ENCODE peak calls at places on chromosomes 2 and 18, in nine cellular contexts. Z is sigmoid colon, L is K562, Y is HCT116, X is suprapubic skin, G is esophagus muscularis mucosa, F is SK-N-SH, S is transverse colon, A is GM23338. H is an unnamed sample.

GRCh38 chr2:168246072-168246482 is 1.3 kb downstream of the STK39 start:
- DNase-seq in A (peak), S (no peak), X (no peak), Y (no peak), L (no peak), F (peak), G (peak), Z (no peak), H (no peak)

GRCh38 chr18:35588995-35589394 is 7.5 kb downstream of the GALNT1 start:
- DNase-seq in Z (no peak), X (no peak), L (peak), G (no peak), S (no peak), Y (no peak), F (no peak), A (peak), H (no peak)

GRCh38 chr2:75646090-75646582 is 447 bp upstream of the MRPL19 start:
- DNase-seq in A (peak), F (no peak), L (no peak), X (no peak), Y (no peak), S (no peak), G (no peak), Z (no peak), H (no peak)

GRCh38 chr2:112728384-112729175 is 7.8 kb downstream of the NT5DC4 start:
- DNase-seq in L (peak), X (no peak), S (no peak), Y (no peak), A (no peak), F (no peak), Z (no peak), G (peak), H (no peak)

GRCh38 chr2:162123806-162124758 is 28.0 kb downstream of the GCG start:
- DNase-seq in F (peak), Z (no peak), S (no peak), A (peak), Y (peak), G (no peak), L (peak), X (no peak), H (no peak)

GRCh38 chr2:30373881-30374302 is 73.2 kb upstream of the LCLAT1 start:
- DNase-seq in F (no peak), L (no peak), A (no peak), X (no peak), S (no peak), Z (no peak), Y (peak), G (no peak), H (no peak)

GRCh38 chr2:133602538-133602937 is 34.3 kb upstream of the NCKAP5 start:
- DNase-seq in A (no peak), Y (no peak), L (no peak), X (no peak), F (no peak), G (no peak), S (no peak), Z (no peak), H (no peak)

GRCh38 chr2:223860809-223861738 is 23.7 kb upstream of the AP1S3 start:
- DNase-seq in F (no peak), L (no peak), X (no peak), A (no peak), Z (no peak), S (peak), Y (peak), G (no peak), H (peak)

GRCh38 chr2:1590611-1591460 is 153.5 kb downstream of the PXDN start:
- DNase-seq in Y (no peak), G (no peak), F (peak), S (no peak), X (no peak), A (peak), L (no peak), Z (no peak), H (no peak)

GRCh38 chr2:47173986-47174730 is 19.1 kb upstream of the STPG4 start:
- DNase-seq in F (no peak), Y (no peak), Z (no peak), G (no peak), A (no peak), X (no peak), S (no peak), L (no peak), H (no peak)

GRCh38 chr2:47177042-47177565 is 22.0 kb upstream of the STPG4 start:
- DNase-seq in A (no peak), L (no peak), S (no peak), F (no peak), Y (no peak), Z (no peak), G (no peak), X (no peak), H (no peak)

GRCh38 chr2:47172156-47172921 is 17.2 kb upstream of the STPG4 start:
- DNase-seq in Y (no peak), S (no peak), A (no peak), F (no peak), G (no peak), X (no peak), L (no peak), Z (no peak), H (no peak)

GRCh38 chr2:47172922-47173695 is 18.0 kb upstream of the STPG4 start:
- DNase-seq in A (no peak), L (no peak), Y (no peak), F (no peak), S (no peak), X (no peak), Z (no peak), G (no peak), H (no peak)

DNA sequence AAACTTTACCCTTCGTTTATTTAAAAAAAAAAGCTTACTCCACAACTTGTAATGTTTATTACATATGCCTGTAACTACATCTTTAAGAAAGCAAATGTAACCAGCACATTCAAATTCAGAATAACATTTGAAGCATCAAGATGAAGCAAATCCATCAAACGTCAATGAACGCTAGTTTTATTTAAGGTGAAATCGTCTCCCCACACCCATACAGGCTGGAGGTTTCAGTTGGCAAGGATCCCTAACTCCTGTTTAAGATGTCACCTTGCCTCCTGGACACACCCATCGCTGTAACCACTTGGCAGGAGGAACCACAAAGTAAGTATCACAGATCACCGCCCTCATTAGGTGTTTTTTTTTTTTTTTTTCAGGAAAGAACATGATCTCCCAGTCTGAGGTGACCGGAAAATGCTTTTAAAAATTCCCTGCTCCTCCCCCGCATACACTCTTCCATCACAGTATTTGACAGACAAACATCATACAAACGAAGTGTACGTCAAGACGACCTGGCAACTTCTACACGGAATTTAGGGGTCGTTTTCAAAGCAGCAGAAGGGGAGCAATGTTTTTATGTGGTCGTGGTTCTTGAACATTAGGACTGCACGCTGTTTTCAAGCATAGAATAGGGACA is 19.7 kb upstream of the STPG4 start:
- DNase-seq in G (no peak), F (peak), Y (peak), L (peak), X (peak), Z (peak), S (peak), A (peak), H (peak)
- TF ChIP-seq POLR2AphosphoS5 in G (peak), F (peak), Y (peak), L (no peak), X (no peak), Z (no peak), S (peak), A (no peak), H (no peak)

DNA sequence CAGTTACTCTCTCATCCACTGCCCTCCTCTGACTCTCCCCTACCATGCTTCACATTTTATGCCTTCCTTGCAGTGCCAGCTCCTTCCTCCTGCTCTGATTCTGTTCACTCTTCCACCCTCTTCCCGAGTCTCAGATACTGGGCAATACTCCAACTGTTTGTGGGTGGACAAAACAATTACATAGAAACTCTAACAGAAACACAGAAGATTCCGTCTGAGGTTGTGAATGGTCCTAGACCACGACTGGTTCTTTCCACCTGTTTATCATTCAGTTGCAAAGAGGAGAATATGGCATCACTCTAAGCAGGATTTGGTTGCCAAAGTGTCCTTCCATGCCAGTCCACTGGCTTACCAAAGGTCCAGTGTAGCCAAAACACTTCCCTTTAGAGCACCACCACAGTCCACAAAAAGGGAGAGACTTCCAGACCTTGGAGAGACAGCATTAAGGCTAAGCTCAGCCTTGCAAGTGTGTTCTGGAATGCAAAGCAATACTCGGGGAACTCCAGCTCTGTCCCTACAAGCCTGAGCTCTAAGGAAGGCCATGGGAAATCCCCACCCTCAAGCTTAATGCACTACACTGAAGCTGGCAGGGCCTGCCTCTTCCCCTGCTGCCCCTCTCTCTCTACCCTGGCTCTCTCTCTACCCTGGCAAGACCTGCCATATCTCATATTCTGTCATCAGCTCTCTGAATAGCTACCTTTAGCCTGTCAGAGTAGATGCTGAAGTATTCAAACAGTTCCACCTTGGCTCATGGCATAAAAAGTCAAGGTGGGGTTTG is 33.6 kb upstream of the RND3 start:
- DNase-seq in S (no peak), G (no peak), A (no peak), Y (no peak), F (no peak), Z (no peak), X (no peak), L (no peak), H (no peak)
- TF ChIP-seq CTCF in S (no peak), G (no peak), A (no peak), Y (no peak), F (no peak), Z (no peak), X (no peak), L (no peak), H (no peak)

GRCh38 chr2:27123302-27124150 is at the start of gene ABHD1:
- DNase-seq in S (peak), L (peak), Z (peak), A (peak), Y (no peak), G (no peak), X (no peak), F (peak), H (peak)
- TF ChIP-seq POLR2AphosphoS5 in S (no peak), L (no peak), Z (no peak), A (peak), Y (no peak), G (no peak), X (no peak), F (peak), H (no peak)

DNA sequence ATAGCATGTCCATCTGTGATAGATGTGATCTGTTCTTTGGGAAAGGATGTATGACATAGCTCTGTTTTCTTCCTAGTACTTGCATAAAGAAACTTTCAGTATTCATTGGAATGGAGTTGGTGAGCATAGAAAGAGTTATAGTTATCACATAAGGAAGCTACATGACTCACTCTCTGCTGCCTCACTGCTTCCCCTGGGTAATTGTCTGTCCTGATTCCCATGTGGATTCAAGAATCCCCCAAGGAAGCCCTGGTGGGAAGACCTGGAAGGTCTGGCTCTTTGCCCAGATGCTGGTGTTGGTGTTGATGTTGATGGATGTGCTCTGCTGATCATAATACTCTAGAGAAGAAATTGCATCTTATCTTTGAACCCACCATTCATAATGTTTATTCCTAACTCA is 60.6 kb downstream of the PTPN4 start:
- DNase-seq in S (no peak), L (no peak), Y (no peak), G (no peak), F (peak), X (no peak), Z (no peak), A (no peak), H (no peak)
- TF ChIP-seq CTCF in S (no peak), L (no peak), Y (no peak), G (no peak), F (no peak), X (no peak), Z (no peak), A (no peak), H (no peak)

GRCh38 chr2:27136751-27137150 is 2.3 kb upstream of the PREB start:
- DNase-seq in Z (no peak), L (no peak), A (no peak), X (no peak), Y (no peak), S (no peak), G (no peak), F (no peak), H (no peak)

GRCh38 chr2:27135471-27135955 is 1.1 kb upstream of the PREB start:
- DNase-seq in F (no peak), Y (no peak), L (no peak), Z (no peak), A (no peak), S (no peak), G (no peak), X (no peak), H (no peak)

GRCh38 chr2:27133195-27133875 is 1.1 kb downstream of the PREB start:
- DNase-seq in L (peak), Z (no peak), X (no peak), Y (no peak), G (no peak), A (no peak), F (peak), S (no peak), H (no peak)

GRCh38 chr2:27134781-27135470 is 490 bp upstream of the PREB start:
- DNase-seq in F (no peak), A (no peak), Z (no peak), X (no peak), Y (no peak), G (no peak), S (no peak), L (no peak), H (no peak)

DNA sequence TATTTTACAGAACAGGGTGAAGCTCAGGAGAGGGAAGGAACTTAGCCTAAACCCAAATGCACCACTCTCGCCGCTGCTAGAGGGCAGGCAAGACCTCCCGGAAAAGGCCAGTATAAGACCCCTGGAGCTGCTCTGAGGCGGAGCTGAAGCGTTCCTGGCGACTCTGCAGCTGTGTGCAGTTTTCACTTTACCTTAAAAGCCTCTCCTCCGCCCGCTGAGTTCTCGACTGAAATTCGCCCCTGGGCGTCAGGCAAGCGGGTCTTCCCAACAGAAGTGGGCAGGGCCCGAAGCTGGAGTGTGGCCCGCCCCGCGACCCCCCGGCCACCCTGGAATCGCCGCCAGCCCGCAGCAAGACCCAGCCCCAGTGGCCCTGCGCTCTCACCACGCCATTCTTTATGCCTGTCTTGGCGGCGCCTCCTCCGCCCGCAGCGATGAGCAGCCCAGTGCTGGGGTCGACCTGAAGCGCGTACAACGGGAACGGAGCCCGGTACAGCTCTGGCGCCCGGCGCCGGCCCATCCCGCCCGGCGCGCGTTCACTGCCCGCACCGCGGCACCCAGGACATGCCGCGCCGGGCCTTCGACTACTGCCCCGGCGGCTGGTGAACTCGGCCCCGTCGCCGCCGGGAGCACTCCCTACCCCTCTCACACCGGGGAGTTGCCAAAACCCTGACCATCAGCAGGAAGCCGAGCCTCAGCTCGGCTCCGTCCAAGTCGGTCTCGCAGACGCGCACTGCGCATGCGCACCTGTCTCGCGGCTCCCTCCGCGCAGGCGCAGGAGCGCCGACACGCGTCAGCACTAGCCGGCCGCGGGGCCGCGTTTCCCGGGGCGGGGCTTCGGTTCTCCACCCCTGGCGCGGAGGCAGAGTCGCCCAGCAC is at the start of gene PREB:
- DNase-seq in F (peak), A (peak), G (peak), S (peak), L (peak), Y (peak), Z (peak), X (peak), H (peak)
- TF ChIP-seq POLR2AphosphoS5 in F (peak), A (peak), G (peak), S (peak), L (peak), Y (peak), Z (peak), X (peak), H (peak)

DNA sequence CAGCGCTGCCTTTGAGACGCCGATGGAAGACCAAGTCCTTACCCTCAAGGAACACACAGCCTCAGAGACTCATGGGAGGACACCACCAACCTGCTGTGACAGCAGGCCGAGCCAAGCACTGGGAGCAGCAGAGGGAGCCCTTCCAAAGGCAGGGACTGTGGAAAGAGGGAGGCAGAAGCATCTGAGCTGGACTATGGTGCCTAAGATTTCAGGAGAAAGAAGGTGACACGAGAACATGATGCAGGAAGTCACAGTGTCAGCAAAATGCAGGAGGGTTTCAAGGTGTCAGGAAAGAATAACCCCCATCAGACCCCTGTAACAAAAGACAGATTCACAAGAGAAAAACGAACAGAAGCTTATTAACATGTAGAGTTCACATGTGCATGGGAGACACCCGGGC is 24.2 kb upstream of the COX7A2L start:
- DNase-seq in G (no peak), A (peak), X (no peak), Y (no peak), S (peak), L (peak), Z (no peak), F (no peak), H (no peak)
- TF ChIP-seq CTCF in G (no peak), A (peak), X (no peak), Y (peak), S (no peak), L (peak), Z (no peak), F (peak), H (no peak)

H was measured in stomach.